ENCODE peak calls at places on chromosomes 13 and 19, in eight cellular contexts. C is heart left ventricle, A is HFF-Myc, Z is fibroblast of pulmonary artery, L is K562, M is AG09309, F is A549, I is epithelial cell of esophagus. G is an unnamed sample.

GRCh38 chr13:97446448-97446847 is 12.5 kb downstream of the RAP2A start:
- DNase-seq in Z (no peak), A (no peak), F (no peak), L (peak), C (no peak), I (no peak), M (no peak), G (no peak)

GRCh38 chr19:38375748-38376147 is 1.4 kb downstream of the PSMD8 start:
- DNase-seq in F (no peak), A (no peak), I (peak), Z (no peak), M (no peak), C (peak), L (no peak), G (no peak)

GRCh38 chr13:109704771-109705628 is 81.4 kb downstream of the IRS2 start:
- DNase-seq in L (no peak), I (peak), C (peak), M (no peak), Z (peak), F (peak), A (no peak), G (no peak)

GRCh38 chr19:53945441-53945840 is 17.3 kb upstream of the CACNG8 start:
- DNase-seq in F (peak), M (no peak), C (no peak), Z (peak), L (peak), A (no peak), I (no peak), G (no peak)

GRCh38 chr19:15843186-15843585 is 27.7 kb upstream of the OR10H1 start:
- DNase-seq in C (no peak), I (no peak), Z (no peak), M (no peak), L (no peak), F (no peak), A (no peak), G (no peak)

GRCh38 chr19:30309983-30310805 is 62.0 kb upstream of the ZNF536 start:
- DNase-seq in F (no peak), M (no peak), C (no peak), L (no peak), I (no peak), Z (no peak), A (no peak), G (no peak)

GRCh38 chr19:55165952-55166529 is 372 bp downstream of the DNAAF3 start:
- DNase-seq in I (peak), M (no peak), Z (peak), A (no peak), F (peak), C (peak), L (peak), G (no peak)

GRCh38 chr13:82717249-82717648 is 1165.0 kb downstream of the SLITRK1 start:
- DNase-seq in I (peak), L (no peak), F (no peak), C (no peak), M (peak), Z (peak), A (no peak), G (no peak)

GRCh38 chr19:46289724-46290619 is 6.9 kb upstream of the HIF3A start:
- DNase-seq in Z (no peak), I (no peak), A (no peak), F (no peak), L (no peak), M (no peak), C (no peak), G (no peak)

GRCh38 chr19:41570639-41571112 is 5.3 kb upstream of the CEACAM21 start:
- DNase-seq in Z (peak), L (peak), M (peak), I (peak), C (peak), A (peak), F (peak), G (no peak)

GRCh38 chr19:1237754-1238372 is at the start of gene CBARP:
- DNase-seq in Z (peak), F (no peak), C (peak), L (peak), A (no peak), M (no peak), I (no peak), G (no peak)

GRCh38 chr19:1752757-1753728 is at the start of gene ONECUT3:
- DNase-seq in A (no peak), F (no peak), Z (no peak), L (no peak), I (peak), M (no peak), C (no peak), G (no peak)

GRCh38 chr13:51269039-51269438 is 46.8 kb downstream of the FAM124A start:
- DNase-seq in L (no peak), I (no peak), M (no peak), F (no peak), Z (peak), A (peak), C (no peak), G (no peak)

GRCh38 chr19:29845576-29846176 is 33.9 kb downstream of the CCNE1 start:
- DNase-seq in Z (peak), C (peak), M (no peak), I (peak), L (peak), F (peak), A (peak), G (no peak)

GRCh38 chr13:85536706-85537105 is 262.5 kb downstream of the SLITRK6 start:
- DNase-seq in F (no peak), L (no peak), Z (peak), C (no peak), A (no peak), M (no peak), I (peak), G (no peak)

GRCh38 chr13:84431646-84432045 is 549.4 kb upstream of the SLITRK1 start:
- DNase-seq in C (no peak), I (no peak), L (no peak), F (no peak), A (no peak), Z (peak), M (no peak), G (peak)

GRCh38 chr19:41945135-41945766 is 13.9 kb downstream of the RABAC1 start:
- DNase-seq in F (no peak), C (no peak), A (no peak), Z (no peak), M (no peak), I (no peak), L (no peak), G (no peak)

GRCh38 chr19:38679839-38680238 is 32.4 kb downstream of the ACTN4 start:
- DNase-seq in Z (no peak), F (peak), I (peak), A (no peak), L (no peak), C (no peak), M (no peak), G (no peak)

GRCh38 chr19:44648536-44649370 is 5.0 kb downstream of the PVR start:
- DNase-seq in L (no peak), F (no peak), C (peak), Z (peak), M (peak), I (peak), A (no peak), G (no peak)

GRCh38 chr13:59458908-59459579 is 704.7 kb downstream of the DIAPH3 start:
- DNase-seq in A (peak), M (peak), F (no peak), L (no peak), Z (peak), C (peak), I (peak), G (peak)

GRCh38 chr19:18437481-18438330 is at the start of gene ISYNA1:
- DNase-seq in C (peak), L (peak), F (peak), I (peak), M (no peak), A (no peak), Z (peak), G (no peak)

GRCh38 chr19:35306473-35307246 is 14.7 kb downstream of the MAG start:
- DNase-seq in Z (no peak), M (no peak), F (no peak), L (peak), A (no peak), C (no peak), I (peak), G (no peak)
- TF ChIP-seq CTCF in Z (peak), M (peak), F (peak), L (peak), A (no peak), C (no peak), I (no peak), G (no peak)

GRCh38 chr19:36221474-36221873 is 6.6 kb downstream of the ZNF146 start:
- DNase-seq in L (no peak), Z (no peak), A (no peak), M (no peak), I (no peak), F (no peak), C (no peak), G (no peak)

GRCh38 chr19:36222503-36222902 is 7.6 kb downstream of the ZNF146 start:
- DNase-seq in A (no peak), M (no peak), Z (no peak), I (no peak), C (no peak), L (no peak), F (no peak), G (no peak)

GRCh38 chr19:36225219-36225892 is 10.4 kb downstream of the ZNF146 start:
- DNase-seq in C (no peak), M (peak), Z (peak), I (no peak), F (no peak), A (peak), L (no peak), G (no peak)
- H3K4me3 ChIP-seq in C (no peak), M (no peak), Z (no peak), I (no peak), F (no peak), A (peak), L (no peak), G (no peak)

GRCh38 chr19:50478901-50479715 is 2.5 kb upstream of the GARIN5A start:
- DNase-seq in M (no peak), L (peak), F (peak), Z (peak), C (no peak), A (no peak), I (peak), G (no peak)
- TF ChIP-seq CTCF in M (peak), L (peak), F (peak), Z (peak), C (peak), A (peak), I (peak), G (peak)

DNA sequence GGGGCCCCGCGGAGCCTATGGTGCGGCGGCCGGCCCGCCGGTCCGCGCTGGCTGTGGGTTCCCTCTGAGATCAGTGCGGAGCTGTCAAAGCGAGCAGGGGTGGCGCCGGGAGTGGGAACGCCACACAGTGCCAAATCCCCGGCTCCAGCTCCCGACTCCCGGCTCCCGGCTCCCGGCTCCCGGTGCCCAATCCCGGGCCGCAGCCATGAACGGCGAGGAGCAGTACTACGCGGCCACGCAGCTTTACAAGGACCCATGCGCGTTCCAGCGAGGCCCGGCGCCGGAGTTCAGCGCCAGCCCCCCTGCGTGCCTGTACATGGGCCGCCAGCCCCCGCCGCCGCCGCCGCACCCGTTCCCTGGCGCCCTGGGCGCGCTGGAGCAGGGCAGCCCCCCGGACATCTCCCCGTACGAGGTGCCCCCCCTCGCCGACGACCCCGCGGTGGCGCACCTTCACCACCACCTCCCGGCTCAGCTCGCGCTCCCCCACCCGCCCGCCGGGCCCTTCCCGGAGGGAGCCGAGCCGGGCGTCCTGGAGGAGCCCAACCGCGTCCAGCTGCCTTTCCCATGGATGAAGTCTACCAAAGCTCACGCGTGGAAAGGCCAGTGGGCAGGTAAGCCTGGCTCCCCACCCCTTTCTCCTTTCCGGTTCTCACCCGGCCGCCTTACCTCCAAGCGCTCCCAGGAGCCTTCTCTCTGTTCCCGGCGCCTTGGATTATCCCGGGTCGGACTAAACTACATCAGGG is at the start of gene PDX1:
- DNase-seq in M (no peak), C (no peak), A (no peak), F (no peak), L (peak), Z (no peak), I (peak), G (no peak)
- H3K4me3 ChIP-seq in M (peak), C (peak), A (peak), F (peak), L (no peak), Z (no peak), I (peak), G (peak)

DNA sequence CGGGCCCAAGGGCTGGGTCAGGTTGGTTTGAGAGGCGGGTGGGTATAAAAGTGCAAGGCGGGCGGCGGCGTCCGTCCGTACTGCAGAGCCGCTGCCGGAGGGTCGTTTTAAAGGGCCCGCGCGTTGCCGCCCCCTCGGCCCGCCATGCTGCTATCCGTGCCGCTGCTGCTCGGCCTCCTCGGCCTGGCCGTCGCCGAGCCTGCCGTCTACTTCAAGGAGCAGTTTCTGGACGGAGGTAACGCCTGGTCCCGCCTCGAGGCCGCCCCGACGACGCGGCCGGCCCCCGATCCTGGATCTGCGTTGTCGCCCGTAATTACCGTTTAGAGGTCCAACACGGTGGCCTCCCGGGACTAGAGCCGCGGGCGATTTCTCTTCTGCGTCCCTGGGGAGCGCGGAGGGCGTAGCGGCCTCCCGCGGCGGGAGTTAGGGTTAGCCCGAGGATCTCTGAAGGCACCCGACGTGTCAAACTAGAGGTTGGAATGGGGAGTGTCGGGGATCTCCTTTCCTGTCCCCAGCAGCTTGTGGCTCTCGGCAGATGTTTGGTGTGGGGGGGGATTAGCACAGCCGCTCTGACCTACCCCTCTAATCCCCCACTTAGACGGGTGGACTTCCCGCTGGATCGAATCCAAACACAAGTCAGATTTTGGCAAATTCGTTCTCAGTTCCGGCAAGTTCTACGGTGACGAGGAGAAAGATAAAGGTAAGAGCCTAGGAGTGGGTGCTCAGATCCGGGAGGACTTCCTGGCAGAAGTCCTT is at the start of gene CALR:
- DNase-seq in Z (peak), M (no peak), I (peak), L (peak), A (no peak), F (peak), C (peak), G (no peak)
- TF ChIP-seq CTCF in Z (peak), M (peak), I (peak), L (no peak), A (peak), F (no peak), C (no peak), G (no peak)

DNA sequence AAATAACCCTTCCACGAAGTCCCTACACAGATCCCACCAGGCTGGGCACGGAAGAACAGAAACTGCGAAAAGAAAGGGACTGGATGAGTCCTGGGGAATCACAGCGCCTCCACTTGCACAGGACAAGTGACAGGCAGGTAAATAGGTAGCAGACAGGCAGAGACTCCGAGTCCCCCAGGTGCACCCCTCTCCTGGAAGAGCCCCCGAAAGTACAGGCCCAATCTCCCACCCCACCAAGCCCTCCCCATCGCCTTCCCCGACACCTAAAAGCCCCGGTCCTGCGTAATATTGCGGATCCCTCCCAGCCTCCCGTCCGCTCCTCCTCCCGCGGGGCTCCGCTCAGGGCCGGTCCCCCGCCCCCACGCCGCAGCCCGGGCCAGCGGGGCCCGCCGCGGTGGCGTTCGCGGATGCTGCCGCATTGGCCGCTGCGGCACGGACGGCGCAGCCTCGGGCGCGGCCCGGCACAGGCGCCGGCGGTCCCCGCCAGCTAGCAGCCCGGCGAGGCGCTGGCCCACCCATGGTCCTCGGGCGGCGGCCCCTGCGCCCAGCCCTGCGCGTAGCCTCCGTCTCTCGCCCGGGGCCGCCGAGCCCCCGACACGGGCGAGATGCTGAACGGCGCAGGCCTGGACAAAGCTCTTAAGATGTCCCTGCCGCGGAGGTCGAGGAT is at the start of gene ATP8A2:
- DNase-seq in I (no peak), C (no peak), Z (no peak), F (no peak), A (no peak), M (no peak), L (peak), G (no peak)
- H3K4me3 ChIP-seq in I (peak), C (peak), Z (peak), F (peak), A (peak), M (no peak), L (peak), G (peak)

GRCh38 chr19:11364935-11365334 is 9.5 kb upstream of the SWSAP1 start:
- DNase-seq in C (no peak), M (no peak), A (no peak), I (no peak), F (no peak), Z (no peak), L (no peak), G (no peak)

GRCh38 chr19:11365557-11366117 is 8.8 kb upstream of the SWSAP1 start:
- DNase-seq in C (no peak), L (no peak), M (no peak), I (no peak), F (no peak), A (no peak), Z (no peak), G (no peak)

GRCh38 chr19:11361771-11362731 is 6.8 kb downstream of the PLPPR2 start:
- DNase-seq in C (no peak), I (no peak), A (no peak), F (no peak), L (peak), M (no peak), Z (no peak), G (no peak)

GRCh38 chr19:11363881-11364280 is 8.6 kb downstream of the PLPPR2 start:
- DNase-seq in A (no peak), L (no peak), M (no peak), Z (no peak), I (no peak), F (no peak), C (no peak), G (no peak)

DNA sequence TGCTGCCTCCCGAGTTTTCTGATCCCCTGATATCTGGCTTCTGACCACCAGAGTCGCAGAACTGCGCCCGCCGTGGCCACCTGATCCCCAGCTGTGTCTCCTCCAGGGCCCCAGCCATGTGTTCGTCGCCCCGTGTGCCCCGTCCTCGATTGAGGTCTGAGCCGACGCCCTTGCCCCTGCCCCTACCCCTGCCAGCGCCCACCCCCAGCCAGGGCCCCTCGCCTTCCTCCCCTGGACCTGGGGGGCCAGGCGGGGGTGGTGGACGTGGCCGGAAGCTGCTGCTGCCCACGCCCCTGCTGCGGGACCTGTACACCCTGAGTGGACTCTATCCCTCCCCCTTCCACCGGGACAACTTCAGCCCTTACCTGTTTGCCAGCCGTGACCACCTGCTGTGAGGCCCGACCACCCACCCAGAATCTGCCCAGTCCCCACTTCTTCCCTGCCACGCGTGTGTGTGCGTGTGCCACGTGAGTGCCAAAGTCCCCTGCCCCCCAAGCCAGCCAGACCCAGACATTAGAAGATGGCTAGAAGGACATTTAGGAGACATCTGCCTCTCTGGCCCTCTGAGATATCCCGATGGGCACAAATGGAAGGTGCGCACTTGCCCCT is 9.2 kb downstream of the PLPPR2 start:
- DNase-seq in C (no peak), A (no peak), L (no peak), I (no peak), Z (no peak), F (no peak), M (no peak), G (no peak)
- TF ChIP-seq CTCF in C (no peak), A (no peak), L (no peak), I (no peak), Z (no peak), F (no peak), M (no peak), G (no peak)

DNA sequence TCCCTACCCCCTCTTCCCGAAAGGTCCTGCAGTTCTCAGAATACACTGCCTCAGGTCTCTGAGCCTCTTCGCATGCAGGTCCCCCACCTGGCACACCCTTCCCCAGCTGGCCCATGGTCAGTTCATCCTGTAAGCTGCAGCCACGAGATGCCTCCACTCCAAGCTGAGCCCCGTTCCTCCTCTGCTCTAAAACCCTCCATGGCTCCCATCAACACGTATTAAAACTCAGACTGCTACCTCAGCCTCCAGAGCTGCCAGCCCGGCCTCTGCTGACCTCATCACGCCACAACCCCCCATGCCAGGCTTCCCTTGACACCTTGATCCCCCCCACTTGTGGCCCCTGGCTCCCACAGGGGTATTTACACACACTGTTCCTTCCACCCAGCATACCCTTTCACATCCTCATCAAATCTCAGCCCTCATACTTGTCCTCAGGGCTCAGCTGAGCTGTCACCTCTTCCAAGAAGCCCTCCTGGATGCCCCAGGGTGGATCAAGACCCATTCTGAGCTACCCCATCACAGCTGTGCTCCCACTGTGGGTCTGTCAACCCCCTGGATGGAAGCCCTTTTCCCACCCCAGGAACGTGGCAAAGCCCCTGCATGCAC is 48.9 kb downstream of the PTPRS start:
- DNase-seq in Z (no peak), I (no peak), M (no peak), F (no peak), C (no peak), L (no peak), A (no peak), G (no peak)
- H3K4me3 ChIP-seq in Z (peak), I (no peak), M (peak), F (peak), C (peak), L (peak), A (peak), G (peak)

G was measured in AG04449.